ENCODE peak calls at places on chromosome 9, in seven cellular contexts. X is SK-N-SH, Z is stomach, A is ovary, C is sigmoid colon, K is A549, D is transverse colon. H is an unnamed sample.

GRCh38 chr9:3240651-3241268 is 285.0 kb downstream of the RFX3 start:
- DNase-seq in C (peak; percentile 70), X (peak; percentile 46), D (peak; percentile 62), A (peak; percentile 55), K (peak; percentile 72), Z (peak; percentile 64), H (no peak)

GRCh38 chr9:126548312-126548711 is 65.4 kb upstream of the LMX1B start:
- DNase-seq in D (no peak), X (no peak), A (no peak), Z (no peak), K (no peak), C (no peak), H (no peak)

GRCh38 chr9:113715086-113715485 is 161.0 kb upstream of the ZNF618 start:
- DNase-seq in C (no peak), A (no peak), D (no peak), Z (no peak), K (no peak), X (no peak), H (peak; percentile 74)

GRCh38 chr9:114008667-114009410 is 69.3 kb downstream of the AMBP start:
- DNase-seq in C (peak; percentile 35), D (no peak), Z (peak; percentile 7), K (no peak), A (peak; percentile 7), X (no peak), H (peak; percentile 40)

GRCh38 chr9:134560206-134560605 is 81.4 kb upstream of the COL5A1 start:
- DNase-seq in K (no peak), A (no peak), X (no peak), D (no peak), Z (no peak), C (peak; percentile 24), H (peak; percentile 24)

GRCh38 chr9:28882528-28882927 is 1309.2 kb upstream of the C9orf72 start:
- DNase-seq in A (no peak), D (no peak), Z (no peak), C (no peak), X (no peak), K (no peak), H (no peak)

GRCh38 chr9:111076519-111076918 is 38.2 kb upstream of the LPAR1 start:
- DNase-seq in Z (no peak), D (no peak), X (no peak), K (no peak), A (no peak), C (no peak), H (no peak)

GRCh38 chr9:33785914-33786313 is 9.4 kb upstream of the PRSS3 start:
- DNase-seq in A (no peak), K (peak; percentile 56), D (no peak), Z (no peak), X (no peak), C (no peak), H (no peak)

GRCh38 chr9:26326473-26327044 is 566.0 kb downstream of the CAAP1 start:
- DNase-seq in C (no peak), D (peak; percentile 16), A (no peak), X (peak; percentile 44), K (peak; percentile 72), Z (no peak), H (no peak)

GRCh38 chr9:113951032-113951372 is 74.9 kb downstream of the ZNF618 start:
- DNase-seq in Z (no peak), C (no peak), A (no peak), D (no peak), K (no peak), X (no peak), H (no peak)

GRCh38 chr9:12461759-12462158 is 231.4 kb upstream of the TYRP1 start:
- DNase-seq in C (no peak), A (no peak), K (no peak), Z (no peak), X (no peak), D (no peak), H (no peak)

GRCh38 chr9:27426717-27427645 is 97.1 kb upstream of the IFNK start:
- DNase-seq in Z (no peak), D (no peak), C (no peak), K (peak; percentile 86), X (no peak), A (no peak), H (no peak)
- H3K27ac ChIP-seq in Z (no peak overlapping the region), D (no peak overlapping the region), C (no peak overlapping the region), K (peak overlapping the region; percentile 74), X (peak overlapping the region; percentile 73), A (no peak overlapping the region), H (peak overlapping the region; percentile 27)

GRCh38 chr9:124270504-124271335 is 13.0 kb downstream of the NEK6 start:
- DNase-seq in D (peak; percentile 82), A (no peak), X (no peak), Z (peak; percentile 80), K (no peak), C (no peak), H (no peak)
- TF ChIP-seq EP300 in D (no peak), A (no peak), X (no peak), Z (no peak), K (no peak), C (no peak), H (no peak)

GRCh38 chr9:137350696-137351584 is 48.9 kb upstream of the NRARP start:
- DNase-seq in C (no peak), K (no peak), Z (peak; percentile 17), A (no peak), D (no peak), X (no peak), H (no peak)
- H3K9me3 ChIP-seq in C (peaks cover 4% of the 10 kb centered on the region), K (peaks cover 24% of the 10 kb centered on the region), Z (peaks cover 17% of the 10 kb centered on the region), A (no peaks in the 10 kb centered on the region), D (peaks cover 4% of the 10 kb centered on the region), X (no peaks in the 10 kb centered on the region), H (peaks cover 9% of the 10 kb centered on the region)

GRCh38 chr9:87701491-87701890 is 24.4 kb upstream of the CTSL start:
- DNase-seq in A (no peak), Z (no peak), K (no peak), X (no peak), C (no peak), D (no peak), H (no peak)
- H3K27ac ChIP-seq in A (no peak overlapping the region), Z (no peak overlapping the region), K (no peak overlapping the region), X (no peak overlapping the region), C (no peak overlapping the region), D (no peak overlapping the region), H (no peak overlapping the region)

GRCh38 chr9:137515338-137515724 is 34.9 kb downstream of the PNPLA7 start:
- DNase-seq in K (no peak), C (no peak), D (no peak), Z (no peak), X (no peak), A (peak; percentile 19), H (no peak)

GRCh38 chr9:137509198-137509597 is 41.0 kb downstream of the PNPLA7 start:
- DNase-seq in Z (no peak), A (no peak), X (no peak), C (peak; percentile 7), K (no peak), D (no peak), H (no peak)

GRCh38 chr9:137514691-137515337 is 35.4 kb downstream of the PNPLA7 start:
- DNase-seq in A (peak; percentile 6), D (no peak), K (no peak), Z (no peak), X (no peak), C (no peak), H (no peak)

GRCh38 chr9:137516144-137516917 is 33.9 kb downstream of the PNPLA7 start:
- DNase-seq in A (peak; percentile 5), K (no peak), C (no peak), D (no peak), Z (no peak), X (no peak), H (no peak)

DNA sequence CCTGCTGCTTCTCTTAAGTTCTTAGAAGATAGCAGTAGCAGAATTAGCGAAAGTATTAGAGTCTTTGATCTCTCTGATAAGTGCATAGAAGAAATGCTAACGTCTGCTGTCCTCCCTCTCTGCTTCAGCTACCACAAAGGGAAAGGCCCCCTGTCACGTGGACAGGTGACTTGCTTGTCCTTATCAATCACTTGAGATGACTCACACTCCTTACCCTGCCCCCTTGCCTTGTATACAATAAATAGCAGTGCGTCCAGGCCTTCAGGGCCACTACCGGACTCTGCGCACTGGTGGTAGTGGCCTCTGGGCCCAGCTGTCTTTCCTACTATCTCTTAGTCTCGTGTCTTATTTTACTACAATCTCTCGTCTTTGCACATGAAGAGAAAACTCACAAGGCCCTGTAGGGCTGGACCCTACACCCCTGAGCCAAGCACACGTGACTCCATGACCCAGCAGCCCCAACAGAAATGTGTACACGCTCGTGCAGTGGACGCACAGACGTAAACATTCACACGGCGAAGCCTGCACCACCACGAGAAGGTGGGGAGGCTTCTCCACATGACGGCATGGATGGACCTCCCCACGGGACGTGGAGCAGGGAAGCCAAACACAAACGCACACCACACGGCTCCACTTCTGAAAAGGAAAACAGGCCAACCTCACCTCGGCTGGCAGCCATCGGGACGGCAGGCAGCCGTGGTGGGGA is 38.3 kb downstream of the PNPLA7 start:
- DNase-seq in C (peak; percentile 10), Z (peak; percentile 37), X (no peak), D (no peak), K (no peak), A (no peak), H (no peak)
- TF ChIP-seq EP300 in C (no peak), Z (no peak), X (no peak), D (no peak), K (no peak), A (no peak), H (no peak)

GRCh38 chr9:101394687-101395086 is 3.7 kb downstream of the MRPL50 start:
- DNase-seq in K (no peak), X (no peak), C (no peak), D (no peak), A (no peak), Z (no peak), H (no peak)

GRCh38 chr9:101397746-101398334 is 578 bp downstream of the MRPL50 start:
- DNase-seq in A (no peak), K (no peak), C (no peak), Z (no peak), X (peak; percentile 5), D (peak; percentile 7), H (no peak)

GRCh38 chr9:101387871-101388506 is 3.2 kb upstream of the BAAT start:
- DNase-seq in D (no peak), C (no peak), A (no peak), Z (no peak), X (peak; percentile 17), K (peak; percentile 82), H (no peak)

GRCh38 chr9:101388507-101388993 is 3.7 kb upstream of the BAAT start:
- DNase-seq in Z (no peak), X (no peak), D (no peak), A (no peak), C (no peak), K (peak; percentile 68), H (no peak)

GRCh38 chr9:101393135-101393534 is 5.3 kb downstream of the MRPL50 start:
- DNase-seq in C (no peak), D (no peak), X (no peak), Z (no peak), K (no peak), A (no peak), H (no peak)
- H3K9me3 ChIP-seq in C (no peaks in the 10 kb centered on the region), D (no peaks in the 10 kb centered on the region), X (peaks cover 5% of the 10 kb centered on the region), Z (peaks cover 4% of the 10 kb centered on the region), K (peaks cover 36% of the 10 kb centered on the region), A (no peaks in the 10 kb centered on the region), H (no peaks in the 10 kb centered on the region)